ENCODE peak calls at places on chromosome 22, in six cellular contexts. G is kidney; L is CD8-positive, alpha-beta memory T cell; O is BJ; Q is adrenal gland; U is AG04449. J is an unnamed sample.

GRCh38 chr22:23388492-23389009 is 191.5 kb downstream of the IGLL1 start:
- DNase-seq in G (peak; percentile 73), L (no peak), O (no peak), Q (no peak), U (no peak), J (no peak)

GRCh38 chr22:29443452-29443851 is 5.1 kb downstream of the RFPL1 start:
- DNase-seq in G (no peak), L (no peak), O (no peak), Q (no peak), U (no peak), J (no peak)

GRCh38 chr22:46001426-46002106 is 24.6 kb upstream of the WNT7B start:
- DNase-seq in G (peak; percentile 85), L (no peak), O (no peak), Q (peak; percentile 34), U (no peak), J (no peak)

GRCh38 chr22:42073568-42074152 is 388 bp upstream of the PHETA2 start:
- DNase-seq in G (no peak), L (no peak), O (no peak), Q (no peak), U (no peak), J (no peak)

GRCh38 chr22:22201925-22202343 is 42.7 kb upstream of the VPREB1 start:
- DNase-seq in G (no peak), L (no peak), O (no peak), Q (no peak), U (no peak), J (no peak)

GRCh38 chr22:30223303-30223702 is 23.3 kb downstream of the LIF start:
- DNase-seq in G (no peak), L (no peak), O (no peak), Q (no peak), U (no peak), J (no peak)

GRCh38 chr22:45503071-45503815 is 560 bp downstream of the FBLN1 start:
- DNase-seq in G (peak; percentile 61), L (no peak), O (no peak), Q (no peak), U (no peak), J (no peak)

GRCh38 chr22:46537221-46537945 is at the start of gene CELSR1:
- DNase-seq in G (peak; percentile 92), L (no peak), O (no peak), Q (no peak), U (no peak), J (no peak)

GRCh38 chr22:42326786-42327185 is 56.3 kb upstream of the TCF20 start:
- DNase-seq in G (no peak), L (no peak), O (no peak), Q (no peak), U (no peak), J (no peak)

GRCh38 chr22:45731041-45731797 is 59.6 kb downstream of the ATXN10 start:
- DNase-seq in G (no peak), L (no peak), O (no peak), Q (no peak), U (no peak), J (no peak)

GRCh38 chr22:33565580-33565995 is 354.7 kb downstream of the LARGE1 start:
- DNase-seq in G (no peak), L (no peak), O (no peak), Q (no peak), U (no peak), J (no peak)

GRCh38 chr22:46295277-46295971 is 1.2 kb upstream of the GTSE1 start:
- DNase-seq in G (no peak), L (no peak), O (no peak), Q (no peak), U (no peak), J (no peak)

GRCh38 chr22:28014141-28015055 is 95.3 kb upstream of the PITPNB start:
- DNase-seq in G (no peak), L (no peak), O (no peak), Q (no peak), U (no peak), J (no peak)

GRCh38 chr22:41598081-41598480 is 8.4 kb upstream of the PMM1 start:
- DNase-seq in G (peak; percentile 41), L (no peak), O (no peak), Q (peak; percentile 58), U (no peak), J (no peak)

DNA sequence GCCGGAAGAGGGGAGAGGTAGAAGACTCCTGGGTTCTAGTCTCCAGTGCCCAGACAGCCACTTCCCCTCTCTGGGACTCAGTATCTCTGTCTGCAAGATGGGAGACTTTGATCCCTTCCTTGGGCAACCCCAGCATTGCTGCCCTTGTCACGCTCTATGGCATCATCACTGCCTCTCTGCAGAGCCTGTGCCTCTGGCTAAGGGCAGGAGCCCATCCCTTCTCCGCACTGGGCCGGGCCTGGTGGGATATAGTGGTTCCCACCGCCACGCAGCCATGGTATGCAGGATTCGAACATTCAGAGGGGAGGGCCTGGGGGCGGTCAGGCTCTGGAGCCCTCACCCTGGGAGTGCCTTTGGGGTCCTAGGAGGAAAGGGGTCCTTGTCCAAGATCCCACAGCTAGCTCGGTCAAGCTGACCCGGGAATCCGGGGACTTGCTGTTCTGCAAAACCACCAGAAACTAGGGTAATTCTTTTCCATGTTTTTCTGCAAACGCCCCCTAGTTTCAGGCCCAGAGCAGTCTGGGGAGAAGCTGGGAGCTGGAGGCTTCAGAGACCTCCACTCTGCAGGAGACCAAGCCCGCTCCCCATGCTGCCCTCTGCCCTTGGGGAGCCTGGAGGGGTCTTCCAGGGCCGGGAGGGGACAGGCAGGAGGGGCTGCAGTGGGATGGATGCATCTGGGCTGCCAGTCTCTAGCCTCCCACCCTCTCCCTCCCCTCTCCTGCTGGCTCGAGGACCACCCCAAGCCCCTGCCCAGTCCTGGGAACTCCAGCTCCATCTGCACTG is 24.4 kb upstream of the CBX7 start:
- DNase-seq in G (peak; percentile 76), L (no peak), O (no peak), Q (no peak), U (no peak), J (no peak)
- H3K4me3 ChIP-seq in G (no peak overlapping the region), L (no peak overlapping the region), O (no peak overlapping the region), Q (no peak overlapping the region), U (no peak overlapping the region), J (no peak overlapping the region)

GRCh38 chr22:47696776-47697175 is 934.3 kb downstream of the TBC1D22A start:
- DNase-seq in G (no peak), L (no peak), O (no peak), Q (no peak), U (no peak), J (no peak)

GRCh38 chr22:47694536-47694935 is 932.1 kb downstream of the TBC1D22A start:
- DNase-seq in G (no peak), L (no peak), O (no peak), Q (no peak), U (no peak), J (no peak)

GRCh38 chr22:47695176-47695575 is 932.7 kb downstream of the TBC1D22A start:
- DNase-seq in G (no peak), L (no peak), O (no peak), Q (no peak), U (no peak), J (no peak)

GRCh38 chr22:47698906-47699305 is 936.5 kb downstream of the TBC1D22A start:
- DNase-seq in G (no peak), L (no peak), O (no peak), Q (no peak), U (no peak), J (no peak)

DNA sequence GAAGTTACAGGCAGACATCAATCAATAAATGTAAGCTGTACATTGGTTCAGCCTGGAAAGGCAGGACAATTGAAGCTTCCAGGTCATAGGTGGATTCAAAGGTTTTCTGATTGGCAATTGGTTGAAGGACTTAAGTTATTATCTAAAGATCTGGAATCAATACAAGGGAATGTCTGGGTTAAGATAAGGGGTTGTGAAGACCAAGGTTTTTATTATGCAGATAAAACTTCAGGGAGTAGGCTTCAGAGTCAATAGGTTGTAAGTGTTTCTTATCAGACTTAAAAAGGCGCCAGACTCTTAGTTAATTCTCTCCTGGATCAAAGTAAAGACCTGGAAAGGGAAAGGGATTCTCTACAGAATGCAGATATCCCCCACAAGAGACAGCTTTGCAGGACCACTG is 935.4 kb downstream of the TBC1D22A start:
- DNase-seq in G (no peak), L (no peak), O (no peak), Q (no peak), U (no peak), J (no peak)
- H3K4me3 ChIP-seq in G (no peak overlapping the region), L (no peak overlapping the region), O (no peak overlapping the region), Q (no peak overlapping the region), U (no peak overlapping the region), J (no peak overlapping the region)

DNA sequence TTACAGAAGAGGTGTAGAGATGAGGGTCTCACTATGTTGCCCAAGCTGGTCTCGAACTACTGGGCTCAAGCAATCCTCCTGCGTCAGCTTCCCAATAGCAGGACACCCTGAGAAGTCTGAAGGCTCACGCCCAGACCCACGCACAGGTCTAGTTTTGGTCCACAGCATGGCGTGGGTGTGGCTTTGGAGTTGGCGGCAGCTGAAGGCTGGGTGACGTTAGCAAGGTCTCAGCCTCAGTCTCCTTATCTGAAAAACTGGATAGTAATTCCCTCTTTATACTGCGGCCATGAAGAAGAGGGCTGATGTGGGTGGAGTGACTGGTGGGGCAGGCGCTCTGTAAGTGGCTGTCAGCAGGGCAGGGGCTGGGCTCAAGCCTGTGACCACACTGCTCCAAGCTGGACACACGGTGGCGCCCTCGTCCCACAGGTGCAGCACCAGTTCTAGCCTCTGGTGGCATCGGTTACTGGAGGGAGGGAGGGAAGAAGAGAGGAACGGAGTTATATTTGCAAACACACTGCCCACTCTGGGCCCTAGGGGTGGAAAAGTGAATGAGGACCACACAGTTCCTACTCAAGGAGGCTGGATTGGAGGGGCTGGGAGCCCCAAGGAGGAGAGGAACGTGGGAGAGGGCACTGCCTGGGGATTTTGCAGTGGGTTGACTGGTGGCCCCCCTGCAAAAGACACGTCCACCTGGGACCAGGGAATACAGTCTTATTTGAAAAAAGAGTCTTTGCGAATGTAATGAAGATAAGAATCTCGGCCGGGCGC is 19.6 kb upstream of the CARD10 start:
- DNase-seq in G (peak; percentile 97), L (peak; percentile 83), O (peak; percentile 45), Q (peak; percentile 97), U (peak; percentile 47), J (peak; percentile 95)
- H3K4me3 ChIP-seq in G (no peak overlapping the region), L (no peak overlapping the region), O (no peak overlapping the region), Q (no peak overlapping the region), U (no peak overlapping the region), J (peak overlapping the region; percentile 54)

GRCh38 chr22:19862616-19863246 is 8.1 kb upstream of the GNB1L start:
- DNase-seq in G (peak; percentile 10), L (no peak), O (no peak), Q (no peak), U (no peak), J (no peak)

GRCh38 chr22:19865141-19865829 is 10.6 kb upstream of the GNB1L start:
- DNase-seq in G (peak; percentile 4), L (no peak), O (no peak), Q (no peak), U (no peak), J (no peak)

GRCh38 chr22:19864538-19865106 is 9.9 kb upstream of the GNB1L start:
- DNase-seq in G (no peak), L (no peak), O (no peak), Q (no peak), U (no peak), J (no peak)

GRCh38 chr22:19866665-19867009 is 12.0 kb upstream of the GNB1L start:
- DNase-seq in G (no peak), L (no peak), O (no peak), Q (no peak), U (no peak), J (no peak)

GRCh38 chr22:19863571-19863970 is 8.9 kb upstream of the GNB1L start:
- DNase-seq in G (no peak), L (no peak), O (no peak), Q (no peak), U (no peak), J (no peak)
- H3K4me3 ChIP-seq in G (no peak overlapping the region), L (no peak overlapping the region), O (no peak overlapping the region), Q (no peak overlapping the region), U (no peak overlapping the region), J (no peak overlapping the region)